ENCODE peak calls at places on chromosome X, in four cellular contexts. One of them, this sample, is unnamed.

GRCh38 chrX:37405954-37406353 is 56.8 kb downstream of the PRRG1 start:
- DNase-seq in suprapubic skin: no peak
- DNase-seq in AG08396: peak
- DNase-seq in AG20443: no peak
- DNase-seq in this sample: no peak

GRCh38 chrX:50818986-50819385 is 5.0 kb upstream of the SHROOM4 start:
- DNase-seq in AG08396: no peak
- DNase-seq in AG20443: no peak
- DNase-seq in suprapubic skin: no peak
- DNase-seq in this sample: no peak

GRCh38 chrX:140776320-140776719 is 66.8 kb downstream of the LINC00632 start:
- DNase-seq in suprapubic skin: no peak
- DNase-seq in AG20443: no peak
- DNase-seq in AG08396: no peak
- DNase-seq in this sample: no peak

GRCh38 chrX:153963546-153963945 is 8.1 kb downstream of the HCFC1 start:
- DNase-seq in suprapubic skin: no peak
- DNase-seq in AG20443: no peak
- DNase-seq in AG08396: no peak
- DNase-seq in this sample: no peak

GRCh38 chrX:16140448-16140847 is 17.1 kb downstream of the GRPR start:
- DNase-seq in AG08396: no peak
- DNase-seq in AG20443: no peak
- DNase-seq in suprapubic skin: no peak
- DNase-seq in this sample: no peak

GRCh38 chrX:130834149-130834548 is 68.9 kb downstream of the ENOX2 start:
- DNase-seq in AG08396: no peak
- DNase-seq in AG20443: no peak
- DNase-seq in suprapubic skin: no peak
- DNase-seq in this sample: no peak

GRCh38 chrX:153968754-153969124 is 2.9 kb downstream of the HCFC1 start:
- DNase-seq in AG20443: no peak
- DNase-seq in suprapubic skin: no peak
- DNase-seq in AG08396: no peak
- DNase-seq in this sample: no peak

GRCh38 chrX:129233791-129234190 is 289.5 kb downstream of the SMARCA1 start:
- DNase-seq in suprapubic skin: no peak
- DNase-seq in AG20443: no peak
- DNase-seq in AG08396: no peak
- DNase-seq in this sample: no peak

GRCh38 chrX:49001521-49002090 is 458 bp downstream of the GRIPAP1 start:
- DNase-seq in AG08396: peak
- DNase-seq in AG20443: peak
- DNase-seq in suprapubic skin: no peak
- DNase-seq in this sample: peak

GRCh38 chrX:19030805-19031204 is 46.9 kb upstream of the PHKA2 start:
- DNase-seq in AG20443: no peak
- DNase-seq in AG08396: no peak
- DNase-seq in suprapubic skin: no peak
- DNase-seq in this sample: no peak

GRCh38 chrX:154525606-154526490 is 9.8 kb upstream of the FAM3A start:
- DNase-seq in suprapubic skin: no peak
- DNase-seq in AG08396: no peak
- DNase-seq in AG20443: no peak
- DNase-seq in this sample: peak

GRCh38 chrX:10620121-10620699 is at the start of gene MID1:
- DNase-seq in AG20443: peak
- DNase-seq in AG08396: peak
- DNase-seq in suprapubic skin: peak
- DNase-seq in this sample: no peak

GRCh38 chrX:65601530-65602281 is 65.7 kb upstream of the MSN start:
- DNase-seq in AG08396: peak
- DNase-seq in AG20443: peak
- DNase-seq in suprapubic skin: peak
- DNase-seq in this sample: no peak

GRCh38 chrX:39308126-39308525 is 506.9 kb downstream of the MID1IP1 start:
- DNase-seq in AG20443: no peak
- DNase-seq in suprapubic skin: no peak
- DNase-seq in AG08396: no peak
- DNase-seq in this sample: no peak

GRCh38 chrX:141839856-141840255 is 1.7 kb downstream of the MAGEC3 start:
- DNase-seq in AG20443: no peak
- DNase-seq in suprapubic skin: no peak
- DNase-seq in AG08396: no peak
- DNase-seq in this sample: no peak

GRCh38 chrX:20362268-20363002 is 95.7 kb upstream of the RPS6KA3 start:
- DNase-seq in AG08396: peak
- DNase-seq in suprapubic skin: no peak
- DNase-seq in AG20443: peak
- DNase-seq in this sample: peak

GRCh38 chrX:114924423-114924822 is 93.0 kb downstream of the IL13RA2 start:
- DNase-seq in AG20443: peak
- DNase-seq in AG08396: no peak
- DNase-seq in suprapubic skin: no peak
- DNase-seq in this sample: no peak

GRCh38 chrX:69919749-69920148 is 130.0 kb downstream of the AWAT2 start:
- DNase-seq in AG20443: no peak
- DNase-seq in suprapubic skin: no peak
- DNase-seq in AG08396: no peak
- DNase-seq in this sample: no peak

GRCh38 chrX:727738-728621 is 97.4 kb downstream of the SHOX start:
- DNase-seq in AG08396: no peak
- DNase-seq in AG20443: no peak
- DNase-seq in suprapubic skin: peak
- DNase-seq in this sample: peak

GRCh38 chrX:104318330-104319009 is 63.7 kb upstream of the ESX1 start:
- DNase-seq in suprapubic skin: no peak
- DNase-seq in AG08396: no peak
- DNase-seq in AG20443: peak
- DNase-seq in this sample: no peak

GRCh38 chrX:107826286-107827136 is 845 bp downstream of the MID2 start:
- DNase-seq in suprapubic skin: no peak
- DNase-seq in AG08396: peak
- DNase-seq in AG20443: peak
- DNase-seq in this sample: peak

GRCh38 chrX:97547873-97548578 is 664.3 kb downstream of the RPA4 start:
- DNase-seq in suprapubic skin: no peak
- DNase-seq in AG08396: no peak
- DNase-seq in AG20443: no peak
- DNase-seq in this sample: no peak

GRCh38 chrX:153370293-153371055 is 30.7 kb downstream of the PNMA6E start:
- DNase-seq in suprapubic skin: no peak
- DNase-seq in AG08396: no peak
- DNase-seq in AG20443: no peak
- DNase-seq in this sample: peak

GRCh38 chrX:103847174-103847870 is 15.3 kb upstream of the RAB9B start:
- DNase-seq in AG20443: peak
- DNase-seq in AG08396: no peak
- DNase-seq in suprapubic skin: no peak
- DNase-seq in this sample: no peak

GRCh38 chrX:100316987-100317386 is 93.1 kb downstream of the PCDH19 start:
- DNase-seq in suprapubic skin: no peak
- DNase-seq in AG08396: no peak
- DNase-seq in AG20443: no peak
- DNase-seq in this sample: no peak

GRCh38 chrX:133923113-133923512 is 62.3 kb downstream of the GPC3 start:
- DNase-seq in AG20443: no peak
- DNase-seq in AG08396: no peak
- DNase-seq in suprapubic skin: no peak
- DNase-seq in this sample: no peak

GRCh38 chrX:18707442-18708049 is at the start of gene PPEF1:
- DNase-seq in AG08396: no peak
- DNase-seq in AG20443: peak
- DNase-seq in suprapubic skin: no peak
- DNase-seq in this sample: no peak

GRCh38 chrX:144494069-144494468 is 610.2 kb downstream of the UBE2NL start:
- DNase-seq in suprapubic skin: no peak
- DNase-seq in AG08396: no peak
- DNase-seq in AG20443: no peak
- DNase-seq in this sample: no peak

GRCh38 chrX:101287402-101287801 is 3.7 kb downstream of the TAF7L start:
- DNase-seq in AG08396: peak
- DNase-seq in suprapubic skin: no peak
- DNase-seq in AG20443: peak
- DNase-seq in this sample: peak

GRCh38 chrX:97995834-97996233 is 1112.1 kb downstream of the RPA4 start:
- DNase-seq in suprapubic skin: no peak
- DNase-seq in AG08396: no peak
- DNase-seq in AG20443: no peak
- DNase-seq in this sample: no peak

GRCh38 chrX:16712825-16713155 is 321 bp upstream of the CTPS2 start:
- DNase-seq in suprapubic skin: no peak
- DNase-seq in AG20443: no peak
- DNase-seq in AG08396: no peak
- DNase-seq in this sample: no peak